ENCODE peak calls at places on chromosomes 5 and 9, in five cellular contexts. Q is hepatocyte, J is transverse colon, L is psoas muscle, W is thoracic aorta. Z is an unnamed sample. For H3K9me3, the result is how much of the 10 kb centered on the place peaks cover.

GRCh38 chr9:95023217-95024003 is 294.1 kb downstream of the FANCC start:
- DNase-seq in J (no peak), L (peak), W (peak), Q (no peak), Z (peak)

GRCh38 chr9:2271426-2271825 is 256.3 kb downstream of the SMARCA2 start:
- DNase-seq in L (no peak), J (peak), W (no peak), Q (no peak), Z (peak)

GRCh38 chr5:7664208-7664607 is 186.7 kb downstream of the CFAP90 start:
- DNase-seq in J (no peak), Q (no peak), L (no peak), W (no peak), Z (no peak)

GRCh38 chr9:111474385-111474784 is 9.8 kb downstream of the ECPAS start:
- DNase-seq in J (no peak), W (no peak), L (no peak), Q (no peak), Z (no peak)

GRCh38 chr9:5041390-5042115 is 56.5 kb downstream of the JAK2 start:
- DNase-seq in Q (no peak), L (no peak), W (no peak), J (no peak), Z (no peak)

GRCh38 chr9:6667633-6668280 is 22.2 kb upstream of the GLDC start:
- DNase-seq in W (no peak), J (no peak), Q (peak), L (no peak), Z (no peak)

GRCh38 chr5:133324058-133324457 is 272.2 kb downstream of the HSPA4 start:
- DNase-seq in J (no peak), Q (no peak), W (no peak), L (no peak), Z (no peak)

GRCh38 chr9:35161713-35162604 is at the start of gene UNC13B:
- DNase-seq in J (peak), L (peak), W (peak), Q (peak), Z (peak)

GRCh38 chr5:120388016-120388781 is 75.9 kb upstream of the PRR16 start:
- DNase-seq in W (no peak), J (no peak), Q (no peak), L (no peak), Z (no peak)

GRCh38 chr5:132812949-132813598 is at the start of gene SOWAHA:
- DNase-seq in J (peak), Q (peak), W (no peak), L (no peak), Z (peak)

GRCh38 chr9:87834357-87834756 is 48.3 kb upstream of the SPATA31E1 start:
- DNase-seq in L (no peak), J (no peak), Q (peak), W (no peak), Z (no peak)

GRCh38 chr9:69484023-69484422 is 159.0 kb downstream of the ENTREP1 start:
- DNase-seq in Q (no peak), J (no peak), L (no peak), W (no peak), Z (no peak)
- H3K9me3 ChIP-seq in Q (under half), J (under half), L (under half), W (under half), Z (under half)

GRCh38 chr9:65411336-65411735 is 126.3 kb upstream of the FOXD4L5 start:
- DNase-seq in Q (no peak), W (no peak), L (no peak), J (no peak), Z (no peak)
- H3K9me3 ChIP-seq in Q (under half), W (under half), L (under half), J (under half), Z (under half)

GRCh38 chr5:3197237-3197636 is 398.4 kb upstream of the IRX1 start:
- DNase-seq in L (no peak), Q (no peak), W (no peak), J (no peak), Z (no peak)
- H3K9me3 ChIP-seq in L (under half), Q (under half), W (under half), J (under half), Z (under half)

GRCh38 chr5:42611437-42611836 is 145.2 kb upstream of the CCDC152 start:
- DNase-seq in W (no peak), Q (no peak), J (no peak), L (no peak), Z (no peak)
- H3K9me3 ChIP-seq in W (under half), Q (under half), J (under half), L (under half), Z (under half)

DNA sequence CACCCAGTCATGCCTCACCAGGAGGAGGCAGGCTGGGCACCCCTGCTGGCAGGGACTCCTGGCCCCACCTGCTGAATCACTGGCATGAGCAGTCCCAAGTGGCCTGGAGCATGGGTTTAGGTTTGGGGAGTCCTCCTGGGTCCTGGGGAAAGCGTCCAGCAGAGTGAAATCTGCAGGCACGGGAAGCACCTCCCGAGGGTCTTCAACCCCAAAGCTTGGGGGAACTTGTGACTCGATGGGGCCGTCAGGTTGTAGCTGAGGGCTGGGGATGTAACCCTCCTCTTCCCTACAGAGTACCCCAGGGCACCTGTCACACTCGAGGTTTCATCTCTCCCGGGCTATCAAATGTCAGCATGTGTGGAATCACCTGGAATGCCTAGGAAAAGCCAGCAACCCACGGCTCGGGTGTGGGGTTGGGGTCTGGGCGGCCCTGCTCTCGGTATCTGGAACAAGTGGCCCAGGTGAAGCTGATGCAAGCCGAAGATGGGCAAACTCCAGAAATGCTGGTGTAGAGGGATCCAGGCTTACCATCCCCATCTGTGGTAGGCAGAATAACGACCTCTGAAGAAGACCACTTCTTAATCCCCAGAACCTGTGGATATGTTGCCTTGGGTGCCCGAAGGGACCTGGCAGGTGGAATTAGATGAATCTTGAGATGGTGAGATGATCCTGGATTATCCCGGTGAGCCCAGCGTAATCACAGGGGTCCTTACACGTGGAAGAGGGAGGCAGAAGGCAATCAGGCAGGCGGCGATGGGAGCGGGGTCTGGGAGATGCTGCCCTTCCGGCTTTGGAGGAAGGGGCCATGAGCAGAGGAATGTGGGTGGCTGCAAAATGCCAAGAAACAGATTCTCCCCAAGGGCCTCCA is 6.1 kb upstream of the RASGEF1C start:
- DNase-seq in W (no peak), Q (no peak), L (no peak), J (no peak), Z (peak)
- H3K9me3 ChIP-seq in W (under half), Q (under half), L (under half), J (under half), Z (under half)

Z was measured in MG63.